ENCODE peak calls at places on chromosomes 13 and 19, in five cellular contexts. C, H, L, U and B are unnamed samples.

GRCh38 chr19:40141546-40141945 is 49.7 kb upstream of the MAP3K10 start:
- DNase-seq in U (no peak), C (no peak), H (no peak), L (no peak), B (no peak)

GRCh38 chr19:48445256-48445605 is 552 bp upstream of the GRWD1 start:
- DNase-seq in C (no peak), L (peak), H (no peak), U (peak), B (peak)

GRCh38 chr19:41098762-41099161 is 10.5 kb downstream of the CYP2A13 start:
- DNase-seq in U (no peak), L (no peak), H (no peak), C (no peak), B (no peak)

GRCh38 chr19:2755448-2755705 is 15.6 kb upstream of the SLC39A3 start:
- DNase-seq in U (no peak), L (no peak), H (no peak), C (no peak), B (no peak)

GRCh38 chr19:6532244-6532999 is 1.6 kb downstream of the TNFSF9 start:
- DNase-seq in L (no peak), C (no peak), U (no peak), H (no peak), B (no peak)

GRCh38 chr13:26300140-26300539 is 46.2 kb downstream of the CDK8 start:
- DNase-seq in C (no peak), U (peak), L (no peak), H (no peak), B (no peak)

GRCh38 chr19:55703790-55704215 is 28.8 kb downstream of the EPN1 start:
- DNase-seq in H (no peak), U (peak), C (peak), L (peak), B (no peak)

GRCh38 chr19:51140441-51140840 is 1.7 kb upstream of the SIGLEC7 start:
- DNase-seq in U (no peak), H (no peak), C (no peak), L (no peak), B (no peak)

GRCh38 chr19:23823952-23824389 is 65.3 kb upstream of the ZNF681 start:
- DNase-seq in C (no peak), U (peak), L (peak), H (no peak), B (no peak)

GRCh38 chr13:46592410-46592809 is 39.4 kb downstream of the LRCH1 start:
- DNase-seq in U (peak), L (no peak), H (no peak), C (no peak), B (no peak)

GRCh38 chr19:8302734-8303133 is 5.4 kb downstream of the CD320 start:
- DNase-seq in U (no peak), C (peak), H (no peak), L (no peak), B (no peak)

GRCh38 chr13:104057851-104058250 is 991.6 kb upstream of the SLC10A2 start:
- DNase-seq in H (no peak), C (no peak), U (peak), L (no peak), B (no peak)

GRCh38 chr19:3576696-3577443 is 4.1 kb downstream of the HMG20B start:
- DNase-seq in U (peak), C (peak), H (peak), L (no peak), B (no peak)

GRCh38 chr19:52991021-52991420 is 22.7 kb upstream of the ERVV-1 start:
- DNase-seq in C (no peak), H (no peak), U (no peak), L (no peak), B (no peak)

GRCh38 chr13:101785858-101786257 is 333.4 kb downstream of the ITGBL1 start:
- DNase-seq in C (no peak), U (peak), L (peak), H (peak), B (no peak)

GRCh38 chr13:74449811-74450524 is 315.8 kb upstream of the KLF12 start:
- DNase-seq in H (no peak), U (no peak), C (no peak), L (no peak), B (no peak)

GRCh38 chr19:28426110-28426901 is 786.6 kb downstream of the UQCRFS1 start:
- DNase-seq in U (no peak), L (no peak), C (no peak), H (no peak), B (no peak)

GRCh38 chr13:20254076-20254475 is 22.0 kb upstream of the GJB6 start:
- DNase-seq in C (no peak), U (no peak), L (no peak), H (no peak), B (no peak)

GRCh38 chr13:80712026-80712425 is 371.1 kb upstream of the SPRY2 start:
- DNase-seq in C (no peak), L (no peak), H (no peak), U (no peak), B (no peak)

GRCh38 chr13:30690282-30691188 is 44.8 kb upstream of the ALOX5AP start:
- DNase-seq in C (peak), L (peak), U (peak), H (peak), B (peak)

GRCh38 chr19:45166723-45167252 is 6.0 kb upstream of the NKPD1 start:
- DNase-seq in H (peak), C (no peak), U (no peak), L (no peak), B (no peak)

GRCh38 chr19:50490411-50490811 is 13.8 kb upstream of the GARIN5A start:
- DNase-seq in H (no peak), L (no peak), C (no peak), U (no peak), B (no peak)

GRCh38 chr19:3557461-3558248 is at the start of gene MFSD12:
- DNase-seq in C (peak), U (peak), H (peak), L (peak), B (peak)

GRCh38 chr19:17170538-17171297 is 44.4 kb upstream of the USE1 start:
- DNase-seq in L (no peak), U (no peak), C (no peak), H (no peak), B (no peak)

GRCh38 chr13:59145381-59145780 is 1018.3 kb downstream of the DIAPH3 start:
- DNase-seq in H (no peak), L (no peak), U (no peak), C (no peak), B (no peak)

GRCh38 chr19:2616741-2617392 is 85.6 kb downstream of the GNG7 start:
- DNase-seq in U (no peak), L (no peak), C (no peak), H (peak), B (no peak)

GRCh38 chr13:60611523-60611922 is 214.5 kb downstream of the TDRD3 start:
- DNase-seq in H (no peak), C (no peak), U (no peak), L (no peak), B (no peak)

GRCh38 chr13:24192811-24193162 is 32.3 kb downstream of the SPATA13 start:
- DNase-seq in L (no peak), U (no peak), H (no peak), C (no peak), B (no peak)
- H3K4me3 ChIP-seq in L (no peak), U (no peak), H (no peak), C (no peak), B (no peak)

GRCh38 chr19:4732680-4733114 is 9.1 kb upstream of the DPP9 start:
- DNase-seq in L (peak), U (peak), H (peak), C (no peak), B (no peak)
- TF ChIP-seq CTCF in L (peak), U (peak), H (peak), C (peak), B (peak)

GRCh38 chr19:46299004-46299509 is 2.2 kb downstream of the HIF3A start:
- DNase-seq in C (peak), H (peak), L (peak), U (peak), B (no peak)
- H3K4me3 ChIP-seq in C (peak), H (peak), L (peak), U (no peak), B (no peak)

DNA sequence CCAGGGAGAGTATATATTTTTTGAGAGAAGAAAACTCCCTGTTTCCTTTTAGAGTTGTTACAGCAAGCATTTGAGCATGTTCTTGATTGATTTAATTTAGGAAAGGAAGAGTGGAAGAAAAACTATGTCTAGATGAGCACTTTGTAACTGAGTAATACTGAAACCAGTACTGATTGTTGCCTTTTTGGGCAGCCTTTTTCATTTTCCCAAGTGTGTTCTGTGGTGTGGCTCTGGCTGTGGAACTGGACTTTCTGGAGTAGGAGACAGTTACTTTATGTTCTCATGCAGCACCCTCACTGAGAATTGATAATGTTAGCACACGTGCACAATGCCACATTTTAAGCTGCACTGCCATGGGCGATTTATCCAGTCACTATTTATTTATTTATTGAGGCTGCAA is 211.5 kb downstream of the LMO7 start:
- DNase-seq in L (no peak), C (no peak), U (no peak), H (no peak), B (no peak)
- TF ChIP-seq CTCF in L (no peak), C (no peak), U (no peak), H (no peak), B (no peak)

GRCh38 chr13:93562676-93563075 is 336.1 kb downstream of the GPC6 start:
- DNase-seq in H (no peak), U (no peak), L (no peak), C (no peak), B (no peak)

GRCh38 chr13:93558637-93559036 is 332.0 kb downstream of the GPC6 start:
- DNase-seq in U (no peak), H (no peak), C (no peak), L (no peak), B (no peak)

GRCh38 chr13:93559718-93560117 is 333.1 kb downstream of the GPC6 start:
- DNase-seq in C (no peak), L (no peak), U (peak), H (no peak), B (no peak)

GRCh38 chr13:93561553-93561952 is 334.9 kb downstream of the GPC6 start:
- DNase-seq in C (no peak), U (no peak), L (no peak), H (no peak), B (no peak)
- H3K4me3 ChIP-seq in C (no peak), U (no peak), L (no peak), H (no peak), B (no peak)

GRCh38 chr13:44026194-44026593 is 146.5 kb downstream of the LACC1 start:
- DNase-seq in C (no peak), U (no peak), H (no peak), L (no peak), B (no peak)
- TF ChIP-seq CTCF in C (no peak), U (no peak), H (no peak), L (no peak), B (no peak)

DNA sequence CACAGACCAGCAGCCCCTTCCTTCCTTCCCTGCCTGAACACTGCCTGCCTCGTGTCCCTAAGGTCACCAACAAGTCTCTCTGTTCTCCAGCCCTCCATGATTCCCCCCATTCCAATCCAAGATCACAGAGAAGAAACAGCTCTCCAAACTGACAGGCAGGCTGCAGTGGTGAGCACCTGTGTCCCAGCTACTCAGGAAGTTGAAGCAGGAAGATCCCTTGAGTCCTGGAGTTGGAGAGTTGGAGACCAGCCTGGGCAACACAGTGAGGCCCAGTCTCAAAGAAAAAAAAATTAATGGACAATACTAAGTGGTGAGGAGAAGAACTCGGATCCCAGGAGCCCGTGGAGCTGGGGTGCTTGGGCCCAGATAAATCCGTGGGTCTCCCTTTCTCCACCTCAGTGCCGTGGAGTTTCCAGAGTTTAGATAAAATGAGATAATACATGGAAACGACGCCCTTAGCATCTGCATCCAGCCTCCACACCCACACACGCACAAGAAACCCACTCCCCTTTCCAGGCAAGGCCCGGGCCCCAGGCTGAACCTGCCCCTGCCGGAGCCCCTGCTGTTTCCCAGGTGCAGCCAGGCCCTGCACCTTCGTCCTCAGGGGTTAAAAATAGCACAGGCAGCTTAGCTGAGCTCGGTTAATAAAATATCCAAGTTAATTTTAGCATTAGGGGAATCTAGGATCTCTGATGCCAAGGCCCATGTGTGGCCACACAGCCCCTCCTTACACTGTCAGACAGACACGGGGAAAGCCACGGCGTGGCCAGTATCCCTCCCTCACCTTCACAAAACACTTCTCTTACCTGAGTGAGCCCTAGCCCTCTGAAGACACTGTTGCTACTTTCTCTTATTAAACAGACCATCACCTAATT is 4.7 kb downstream of the RASA3 start:
- DNase-seq in C (no peak), L (no peak), H (no peak), U (no peak), B (no peak)
- H3K4me3 ChIP-seq in C (no peak), L (no peak), H (peak), U (no peak), B (no peak)

DNA sequence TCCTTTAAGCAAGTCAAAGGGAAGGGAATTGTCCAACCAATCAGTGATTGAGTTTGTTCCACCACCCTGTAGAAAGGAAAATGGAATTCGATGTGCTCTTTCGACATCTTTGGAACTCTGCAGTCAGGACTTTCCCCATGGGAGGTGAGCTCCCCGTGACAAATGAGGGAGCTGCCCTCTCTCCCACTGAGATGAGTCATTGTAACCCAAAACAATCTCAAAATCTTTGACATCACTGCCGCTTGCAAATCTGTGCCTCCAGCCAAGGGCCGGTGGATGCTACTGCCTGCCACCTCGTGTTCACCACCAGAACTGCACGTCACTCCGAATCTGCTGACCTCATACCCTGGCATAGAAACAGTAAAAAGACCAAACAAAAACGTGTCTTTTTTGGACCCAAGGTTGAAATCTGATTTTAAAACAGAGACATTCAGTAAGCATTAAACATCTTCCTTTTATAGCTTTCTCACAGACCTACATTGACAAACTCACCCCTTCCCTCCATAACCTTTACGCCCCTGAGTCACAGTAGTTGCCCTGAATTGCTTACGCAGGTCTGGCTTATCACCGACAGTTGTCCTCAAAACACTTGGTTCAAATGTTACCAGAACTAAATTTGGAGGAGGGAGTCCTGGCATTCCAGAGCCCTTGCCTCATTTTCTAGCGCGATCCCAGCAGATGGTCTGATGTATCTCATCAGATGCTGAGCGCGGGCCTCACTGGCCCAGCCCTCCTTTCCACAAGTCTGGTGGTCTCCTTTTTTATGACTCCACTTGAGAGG is 105.2 kb downstream of the COL4A2 start:
- DNase-seq in L (peak), U (peak), H (peak), C (peak), B (peak)
- TF ChIP-seq CTCF in L (peak), U (peak), H (peak), C (peak), B (peak)